ENCODE peak calls at places on chromosomes 5 and 9, in five cellular contexts. S is OCI-LY7, Y is uterus, L is IMR-90, P is mammary epithelial cell. B is an unnamed sample.

GRCh38 chr5:35129276-35129675 is 81.5 kb upstream of the AGXT2 start:
- DNase-seq in S (no peak), Y (no peak), L (peak; percentile 96), P (no peak), B (no peak)

GRCh38 chr5:121962347-121962670 is 534 bp downstream of the SRFBP1 start:
- DNase-seq in S (no peak), Y (no peak), L (no peak), P (no peak), B (no peak)

GRCh38 chr5:170681013-170681433 is 102.5 kb upstream of the GABRP start:
- DNase-seq in S (no peak), Y (no peak), L (peak; percentile 28), P (peak; percentile 29), B (peak; percentile 17)

GRCh38 chr9:89889865-89890264 is 285.1 kb downstream of the GADD45G start:
- DNase-seq in S (no peak), Y (no peak), L (no peak), P (no peak), B (no peak)

GRCh38 chr9:113920872-113921271 is 44.8 kb downstream of the ZNF618 start:
- DNase-seq in S (no peak), Y (no peak), L (no peak), P (no peak), B (no peak)

GRCh38 chr5:97297063-97297715 is 114.1 kb upstream of the RIOK2 start:
- DNase-seq in S (peak; percentile 24), Y (no peak), L (peak; percentile 23), P (peak; percentile 6), B (peak; percentile 45)

GRCh38 chr5:59693492-59693891 is 200.0 kb downstream of the PDE4D start:
- DNase-seq in S (no peak), Y (no peak), L (no peak), P (no peak), B (no peak)

GRCh38 chr5:56159521-56159947 is 73.6 kb downstream of the ANKRD55 start:
- DNase-seq in S (no peak), Y (no peak), L (no peak), P (no peak), B (no peak)

GRCh38 chr5:171155621-171156020 is 153.4 kb upstream of the TLX3 start:
- DNase-seq in S (no peak), Y (no peak), L (peak; percentile 38), P (peak; percentile 18), B (no peak)

GRCh38 chr9:80995759-80996158 is 693.6 kb downstream of the TLE1 start:
- DNase-seq in S (no peak), Y (no peak), L (peak; percentile 60), P (peak; percentile 79), B (no peak)

GRCh38 chr5:178198706-178199105 is 5.6 kb upstream of the HNRNPAB start:
- DNase-seq in S (no peak), Y (no peak), L (no peak), P (no peak), B (no peak)

GRCh38 chr5:16539169-16539666 is 73.6 kb upstream of the ZNF622 start:
- DNase-seq in S (no peak), Y (peak; percentile 62), L (peak; percentile 80), P (peak; percentile 81), B (no peak)

GRCh38 chr9:7387844-7388243 is 411.7 kb downstream of the DMAC1 start:
- DNase-seq in S (no peak), Y (no peak), L (no peak), P (no peak), B (no peak)

GRCh38 chr9:111598730-111599091 is 736 bp downstream of the PTGR1 start:
- DNase-seq in S (no peak), Y (peak; percentile 69), L (peak; percentile 62), P (peak; percentile 54), B (no peak)

GRCh38 chr9:81370650-81371049 is 318.7 kb downstream of the TLE1 start:
- DNase-seq in S (no peak), Y (no peak), L (no peak), P (no peak), B (peak; percentile 36)

GRCh38 chr9:85569988-85570387 is 171.8 kb downstream of the AGTPBP1 start:
- DNase-seq in S (no peak), Y (no peak), L (peak; percentile 63), P (peak; percentile 68), B (no peak)

GRCh38 chr9:113482341-113482740 is 18.8 kb downstream of the RGS3 start:
- DNase-seq in S (no peak), Y (no peak), L (no peak), P (no peak), B (no peak)

GRCh38 chr9:15386465-15386864 is 36.2 kb upstream of the SNAPC3 start:
- DNase-seq in S (no peak), Y (no peak), L (no peak), P (no peak), B (no peak)

GRCh38 chr5:163888366-163888765 is 382.9 kb downstream of the MAT2B start:
- DNase-seq in S (no peak), Y (no peak), L (peak; percentile 30), P (no peak), B (no peak)

GRCh38 chr9:134454386-134454978 is 128.2 kb downstream of the RXRA start:
- DNase-seq in S (no peak), Y (no peak), L (no peak), P (no peak), B (no peak)

GRCh38 chr5:64921386-64921785 is 152.7 kb downstream of the CWC27 start:
- DNase-seq in S (no peak), Y (no peak), L (no peak), P (no peak), B (no peak)

GRCh38 chr5:38563624-38564023 is 7.2 kb upstream of the LIFR start:
- DNase-seq in S (no peak), Y (no peak), L (no peak), P (no peak), B (no peak)

GRCh38 chr9:135502873-135503321 is 2.4 kb downstream of the MRPS2 start:
- DNase-seq in S (no peak), Y (no peak), L (no peak), P (no peak), B (no peak)

GRCh38 chr5:143019614-143020515 is 249.7 kb downstream of the ARHGAP26 start:
- DNase-seq in S (no peak), Y (no peak), L (no peak), P (no peak), B (peak; percentile 33)

GRCh38 chr9:137240321-137240840 is 706 bp upstream of the TUBB4B start:
- DNase-seq in S (peak; percentile 74), Y (peak; percentile 75), L (peak; percentile 61), P (peak; percentile 70), B (peak; percentile 75)

GRCh38 chr5:169089343-169089742 is 211.6 kb downstream of the SLIT3 start:
- DNase-seq in S (no peak), Y (no peak), L (no peak), P (peak; percentile 46), B (no peak)

GRCh38 chr5:10632110-10632903 is 68.4 kb downstream of the ANKRD33B start:
- DNase-seq in S (peak; percentile 55), Y (no peak), L (peak; percentile 59), P (no peak), B (no peak)

GRCh38 chr5:72883850-72884249 is 67.4 kb downstream of the TNPO1 start:
- DNase-seq in S (no peak), Y (no peak), L (no peak), P (no peak), B (no peak)

GRCh38 chr9:109411069-109411761 is 86.9 kb downstream of the PTPN3 start:
- DNase-seq in S (no peak), Y (no peak), L (no peak), P (no peak), B (no peak)

GRCh38 chr9:37037137-37037743 is 3.2 kb upstream of the PAX5 start:
- DNase-seq in S (peak; percentile 75), Y (no peak), L (no peak), P (no peak), B (no peak)

GRCh38 chr5:76389513-76390154 is 13.5 kb upstream of the IQGAP2 start:
- DNase-seq in S (no peak), Y (no peak), L (no peak), P (no peak), B (no peak)

GRCh38 chr9:127185931-127186781 is 63.7 kb upstream of the ANGPTL2 start:
- DNase-seq in S (no peak), Y (peak; percentile 93), L (peak; percentile 84), P (no peak), B (no peak)

GRCh38 chr5:63131618-63132285 is 553.1 kb downstream of the LRRC70 start:
- DNase-seq in S (no peak), Y (no peak), L (peak; percentile 48), P (peak; percentile 87), B (no peak)

GRCh38 chr9:13110766-13111400 is 168.6 kb downstream of the MPDZ start:
- DNase-seq in S (no peak), Y (peak; percentile 27), L (no peak), P (no peak), B (peak; percentile 40)

GRCh38 chr5:122352331-122352730 is 40.3 kb downstream of the SNCAIP start:
- DNase-seq in S (no peak), Y (no peak), L (peak; percentile 75), P (no peak), B (no peak)

GRCh38 chr5:179908528-179908927 is 831 bp upstream of the TBC1D9B start:
- DNase-seq in S (peak; percentile 22), Y (no peak), L (no peak), P (no peak), B (peak; percentile 44)
- H3K4me3 ChIP-seq in S (peak overlapping the region; percentile 86), Y (no peak overlapping the region), L (no peak overlapping the region), P (no peak overlapping the region), B (no peak overlapping the region)

GRCh38 chr9:88590558-88591146 is 55.7 kb downstream of the NXNL2 start:
- DNase-seq in S (peak; percentile 6), Y (no peak), L (no peak), P (no peak), B (peak; percentile 50)
- TF ChIP-seq CTCF in S (peak; percentile 57), Y (no peak), L (no peak), P (peak; percentile 41), B (peak; percentile 37)

DNA sequence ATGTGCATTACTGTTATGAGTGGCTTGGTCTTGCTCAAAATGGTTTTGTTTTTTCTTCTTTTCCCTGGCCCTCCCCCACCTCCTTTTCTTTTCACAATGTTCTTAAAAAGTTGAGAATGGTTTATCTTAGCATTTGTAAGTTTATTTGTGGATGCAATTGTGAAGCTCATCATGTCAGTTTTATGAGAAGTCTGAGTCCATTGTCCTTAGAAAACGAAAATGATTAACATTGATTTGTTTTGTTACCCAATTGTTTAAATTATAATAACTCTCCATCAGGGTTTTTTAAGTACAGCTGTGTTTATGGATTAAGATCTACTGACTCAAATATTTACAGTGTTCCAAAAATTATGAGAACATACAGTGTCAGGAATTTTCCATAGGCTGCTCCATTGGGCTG is 511.3 kb upstream of the PAPPA start:
- DNase-seq in S (no peak), Y (no peak), L (peak; percentile 86), P (no peak), B (no peak)
- H3K4me1 ChIP-seq in S (no peaks in the 10 kb centered on the region), Y (no peaks in the 10 kb centered on the region), L (peaks cover 14% of the 10 kb centered on the region), P (peaks cover 39% of the 10 kb centered on the region), B (no peaks in the 10 kb centered on the region)

DNA sequence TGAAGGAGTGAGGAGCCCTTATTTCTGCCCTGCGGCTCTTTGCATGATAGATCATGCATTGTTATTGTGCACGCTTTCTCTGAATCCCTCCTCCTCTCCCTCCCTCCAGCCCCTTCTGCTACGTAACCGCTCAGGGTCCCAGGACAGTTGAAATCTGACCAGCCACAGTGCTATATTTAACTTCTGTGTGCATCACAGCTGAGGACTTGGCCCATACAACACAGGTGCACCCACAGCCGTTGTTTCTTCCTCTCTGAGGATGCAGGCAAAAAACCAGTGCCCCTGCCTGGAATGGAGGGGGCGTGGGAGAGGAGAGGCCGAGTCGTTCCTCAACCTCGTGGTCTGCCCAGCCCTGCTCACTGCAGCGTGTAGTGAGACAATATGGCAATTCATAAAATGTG is 335.6 kb upstream of the CLINT1 start:
- DNase-seq in S (peak; percentile 99), Y (no peak), L (no peak), P (no peak), B (no peak)
- H3K4me3 ChIP-seq in S (peak overlapping the region; percentile 34), Y (no peak overlapping the region), L (no peak overlapping the region), P (no peak overlapping the region), B (no peak overlapping the region)

GRCh38 chr9:129383415-129384088 is 205.5 kb upstream of the IER5L start:
- DNase-seq in S (peak; percentile 83), Y (peak; percentile 80), L (peak; percentile 56), P (peak; percentile 73), B (no peak)
- TF ChIP-seq CTCF in S (peak; percentile 24), Y (no peak), L (peak; percentile 21), P (peak; percentile 31), B (no peak)